ENCODE peak calls at places on chromosomes 13 and 19, in eight cellular contexts. One of them, this sample, is unnamed.

GRCh38 chr13:107006646-107007045 is 438.7 kb upstream of the ARGLU1 start:
- DNase-seq in A549: no peak
- DNase-seq in sigmoid colon: no peak
- DNase-seq in K562: no peak
- DNase-seq in stomach: no peak
- DNase-seq in transverse colon: no peak
- DNase-seq in GM12878: no peak
- DNase-seq in H1: no peak
- DNase-seq in this sample: no peak

GRCh38 chr19:45161715-45162463 is 1.1 kb upstream of the NKPD1 start:
- DNase-seq in A549: no peak
- DNase-seq in sigmoid colon: no peak
- DNase-seq in K562: peak
- DNase-seq in stomach: peak
- DNase-seq in transverse colon: no peak
- DNase-seq in GM12878: no peak
- DNase-seq in H1: peak
- DNase-seq in this sample: no peak

GRCh38 chr13:106474906-106475305 is 60.6 kb downstream of the EFNB2 start:
- DNase-seq in A549: no peak
- DNase-seq in sigmoid colon: no peak
- DNase-seq in K562: no peak
- DNase-seq in stomach: no peak
- DNase-seq in transverse colon: no peak
- DNase-seq in GM12878: no peak
- DNase-seq in H1: no peak
- DNase-seq in this sample: no peak

GRCh38 chr19:37227996-37228395 is 10.0 kb downstream of the ZNF383 start:
- DNase-seq in A549: no peak
- DNase-seq in sigmoid colon: no peak
- DNase-seq in K562: no peak
- DNase-seq in stomach: no peak
- DNase-seq in transverse colon: no peak
- DNase-seq in GM12878: no peak
- DNase-seq in H1: peak
- DNase-seq in this sample: no peak

GRCh38 chr13:102300379-102300778 is 101.5 kb downstream of the FGF14 start:
- DNase-seq in A549: no peak
- DNase-seq in sigmoid colon: no peak
- DNase-seq in K562: no peak
- DNase-seq in stomach: no peak
- DNase-seq in transverse colon: no peak
- DNase-seq in GM12878: no peak
- DNase-seq in H1: no peak
- DNase-seq in this sample: no peak

GRCh38 chr13:28423010-28423409 is 71.9 kb downstream of the FLT1 start:
- DNase-seq in A549: no peak
- DNase-seq in sigmoid colon: peak
- DNase-seq in K562: no peak
- DNase-seq in stomach: no peak
- DNase-seq in transverse colon: peak
- DNase-seq in GM12878: peak
- DNase-seq in H1: no peak
- DNase-seq in this sample: peak

GRCh38 chr19:49468746-49469447 is 5.1 kb upstream of the FLT3LG start:
- DNase-seq in A549: no peak
- DNase-seq in sigmoid colon: peak
- DNase-seq in K562: peak
- DNase-seq in stomach: peak
- DNase-seq in transverse colon: peak
- DNase-seq in GM12878: peak
- DNase-seq in H1: peak
- DNase-seq in this sample: peak

GRCh38 chr13:24153979-24154378 is 6.5 kb upstream of the SPATA13 start:
- DNase-seq in A549: no peak
- DNase-seq in sigmoid colon: no peak
- DNase-seq in K562: no peak
- DNase-seq in stomach: no peak
- DNase-seq in transverse colon: no peak
- DNase-seq in GM12878: no peak
- DNase-seq in H1: no peak
- DNase-seq in this sample: no peak

GRCh38 chr19:6738726-6739389 is 622 bp upstream of the TRIP10 start:
- DNase-seq in A549: no peak
- DNase-seq in sigmoid colon: peak
- DNase-seq in K562: no peak
- DNase-seq in stomach: peak
- DNase-seq in transverse colon: peak
- DNase-seq in GM12878: no peak
- DNase-seq in H1: peak
- DNase-seq in this sample: no peak

DNA sequence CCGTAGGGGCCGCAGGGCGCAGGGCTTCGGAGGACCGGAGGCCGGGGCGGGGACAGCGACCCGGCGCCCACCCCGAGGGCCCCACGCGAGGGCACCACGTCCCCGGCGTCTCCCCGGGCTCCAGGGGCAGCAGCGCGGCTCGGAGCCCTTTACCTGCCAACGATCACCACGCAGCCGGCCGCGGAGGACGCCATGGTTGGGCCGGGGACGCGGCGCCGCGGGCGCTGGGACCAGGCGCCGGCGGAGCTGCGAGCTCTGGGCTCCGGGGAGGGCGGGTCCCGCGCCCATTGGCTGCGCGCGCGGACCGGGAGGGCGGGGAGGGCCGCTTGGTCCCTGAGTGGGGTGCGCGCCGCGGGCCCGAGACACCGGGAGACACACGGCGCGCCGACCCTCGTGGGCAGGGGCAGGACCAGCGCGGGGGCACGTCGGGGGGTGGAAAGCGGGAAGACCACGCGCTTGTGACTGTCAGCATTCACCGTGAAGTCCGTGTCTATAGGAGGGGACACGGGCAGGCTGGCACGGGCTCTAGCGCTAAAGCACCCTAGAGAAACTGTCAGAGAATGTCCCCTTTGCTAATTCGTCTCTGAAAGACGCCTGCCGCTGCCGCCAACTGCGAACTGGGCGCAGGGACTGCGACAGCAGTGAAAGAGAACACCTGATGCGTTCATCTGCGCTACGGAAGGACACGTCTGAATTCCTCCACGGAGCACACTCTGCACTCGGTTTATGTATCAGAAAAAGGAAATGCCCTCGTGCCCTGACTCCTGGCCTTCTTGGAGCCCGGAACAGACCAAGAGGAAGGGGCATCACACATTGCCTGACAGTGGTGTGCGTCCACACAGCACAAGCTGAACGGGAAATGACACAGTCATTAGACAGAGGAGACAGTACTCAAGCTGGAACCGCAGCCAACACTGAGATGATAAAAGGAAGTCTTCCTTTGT is at the start of gene CRYL1:
- DNase-seq in A549: peak
- DNase-seq in sigmoid colon: peak
- DNase-seq in K562: peak
- DNase-seq in stomach: peak
- DNase-seq in transverse colon: peak
- DNase-seq in GM12878: peak
- DNase-seq in H1: peak
- DNase-seq in this sample: peak
- TF ChIP-seq POLR2A in A549: peak
- TF ChIP-seq POLR2A in sigmoid colon: peak
- TF ChIP-seq POLR2A in K562: peak
- TF ChIP-seq POLR2A in stomach: no peak
- TF ChIP-seq POLR2A in transverse colon: peak
- TF ChIP-seq POLR2A in GM12878: peak
- TF ChIP-seq POLR2A in H1: no peak
- TF ChIP-seq POLR2A in this sample: peak

GRCh38 chr19:2034729-2035589 is 16.1 kb downstream of the MKNK2 start:
- DNase-seq in A549: no peak
- DNase-seq in sigmoid colon: peak
- DNase-seq in K562: peak
- DNase-seq in stomach: peak
- DNase-seq in transverse colon: peak
- DNase-seq in GM12878: no peak
- DNase-seq in H1: peak
- DNase-seq in this sample: no peak
- TF ChIP-seq EP300 in A549: no peak
- TF ChIP-seq EP300 in sigmoid colon: no peak
- TF ChIP-seq EP300 in K562: no peak
- TF ChIP-seq EP300 in stomach: no peak
- TF ChIP-seq EP300 in transverse colon: no peak
- TF ChIP-seq EP300 in GM12878: no peak
- TF ChIP-seq EP300 in H1: no peak
- TF ChIP-seq EP300 in this sample: no peak

GRCh38 chr19:34408421-34408820 is 4.2 kb downstream of the PDCD2L start:
- DNase-seq in A549: no peak
- DNase-seq in sigmoid colon: peak
- DNase-seq in K562: no peak
- DNase-seq in stomach: no peak
- DNase-seq in transverse colon: no peak
- DNase-seq in GM12878: no peak
- DNase-seq in H1: no peak
- DNase-seq in this sample: no peak

GRCh38 chr19:34405892-34406660 is 1.9 kb downstream of the PDCD2L start:
- DNase-seq in A549: no peak
- DNase-seq in sigmoid colon: no peak
- DNase-seq in K562: no peak
- DNase-seq in stomach: no peak
- DNase-seq in transverse colon: no peak
- DNase-seq in GM12878: no peak
- DNase-seq in H1: no peak
- DNase-seq in this sample: no peak

GRCh38 chr19:34403784-34404108 is 453 bp upstream of the PDCD2L start:
- DNase-seq in A549: no peak
- DNase-seq in sigmoid colon: no peak
- DNase-seq in K562: no peak
- DNase-seq in stomach: no peak
- DNase-seq in transverse colon: no peak
- DNase-seq in GM12878: no peak
- DNase-seq in H1: no peak
- DNase-seq in this sample: no peak

GRCh38 chr19:34402074-34402600 is 2.1 kb upstream of the PDCD2L start:
- DNase-seq in A549: no peak
- DNase-seq in sigmoid colon: no peak
- DNase-seq in K562: no peak
- DNase-seq in stomach: peak
- DNase-seq in transverse colon: no peak
- DNase-seq in GM12878: no peak
- DNase-seq in H1: no peak
- DNase-seq in this sample: no peak

GRCh38 chr19:34404109-34404909 is at the start of gene PDCD2L:
- DNase-seq in A549: peak
- DNase-seq in sigmoid colon: peak
- DNase-seq in K562: peak
- DNase-seq in stomach: peak
- DNase-seq in transverse colon: peak
- DNase-seq in GM12878: peak
- DNase-seq in H1: peak
- DNase-seq in this sample: peak
- TF ChIP-seq POLR2A in A549: peak
- TF ChIP-seq POLR2A in sigmoid colon: peak
- TF ChIP-seq POLR2A in K562: peak
- TF ChIP-seq POLR2A in stomach: no peak
- TF ChIP-seq POLR2A in transverse colon: peak
- TF ChIP-seq POLR2A in GM12878: peak
- TF ChIP-seq POLR2A in H1: peak
- TF ChIP-seq POLR2A in this sample: peak

GRCh38 chr19:36213793-36214387 is 575 bp downstream of the ZNF565 start:
- DNase-seq in A549: peak
- DNase-seq in sigmoid colon: no peak
- DNase-seq in K562: no peak
- DNase-seq in stomach: no peak
- DNase-seq in transverse colon: no peak
- DNase-seq in GM12878: no peak
- DNase-seq in H1: no peak
- DNase-seq in this sample: no peak
- TF ChIP-seq EP300 in A549: no peak
- TF ChIP-seq EP300 in sigmoid colon: no peak
- TF ChIP-seq EP300 in K562: no peak
- TF ChIP-seq EP300 in stomach: no peak
- TF ChIP-seq EP300 in transverse colon: no peak
- TF ChIP-seq EP300 in GM12878: peak
- TF ChIP-seq EP300 in H1: no peak
- TF ChIP-seq EP300 in this sample: no peak

GRCh38 chr19:38673030-38673429 is 25.6 kb downstream of the ACTN4 start:
- DNase-seq in A549: no peak
- DNase-seq in sigmoid colon: no peak
- DNase-seq in K562: no peak
- DNase-seq in stomach: no peak
- DNase-seq in transverse colon: no peak
- DNase-seq in GM12878: no peak
- DNase-seq in H1: no peak
- DNase-seq in this sample: no peak

GRCh38 chr19:38674388-38675133 is 27.1 kb downstream of the ACTN4 start:
- DNase-seq in A549: no peak
- DNase-seq in sigmoid colon: no peak
- DNase-seq in K562: peak
- DNase-seq in stomach: no peak
- DNase-seq in transverse colon: no peak
- DNase-seq in GM12878: no peak
- DNase-seq in H1: no peak
- DNase-seq in this sample: no peak

GRCh38 chr19:38676023-38676877 is 28.8 kb downstream of the ACTN4 start:
- DNase-seq in A549: no peak
- DNase-seq in sigmoid colon: no peak
- DNase-seq in K562: peak
- DNase-seq in stomach: no peak
- DNase-seq in transverse colon: no peak
- DNase-seq in GM12878: no peak
- DNase-seq in H1: no peak
- DNase-seq in this sample: no peak

GRCh38 chr19:38676878-38677646 is 29.6 kb downstream of the ACTN4 start:
- DNase-seq in A549: no peak
- DNase-seq in sigmoid colon: no peak
- DNase-seq in K562: no peak
- DNase-seq in stomach: no peak
- DNase-seq in transverse colon: no peak
- DNase-seq in GM12878: no peak
- DNase-seq in H1: no peak
- DNase-seq in this sample: no peak

DNA sequence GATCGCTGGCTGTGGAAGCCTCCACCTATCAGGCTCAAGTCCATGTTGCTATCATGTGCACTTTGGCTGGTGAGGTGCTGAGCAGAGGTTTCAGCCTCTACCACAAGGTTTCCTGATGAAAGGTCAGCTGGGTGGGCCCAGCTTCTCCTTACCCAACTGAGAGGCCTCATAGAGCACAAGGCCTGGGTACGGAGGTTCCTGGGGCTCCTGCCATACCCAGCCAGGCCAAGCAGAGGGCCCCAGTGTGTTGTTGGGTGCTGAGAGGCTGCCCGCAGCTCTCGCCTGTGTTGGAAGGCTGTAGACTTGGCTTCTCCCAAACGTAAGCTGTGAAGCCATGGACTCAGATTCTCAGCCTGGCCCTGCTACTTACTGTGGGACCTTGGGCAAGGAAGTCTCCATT is 28.2 kb downstream of the ACTN4 start:
- DNase-seq in A549: no peak
- DNase-seq in sigmoid colon: no peak
- DNase-seq in K562: peak
- DNase-seq in stomach: no peak
- DNase-seq in transverse colon: no peak
- DNase-seq in GM12878: no peak
- DNase-seq in H1: no peak
- DNase-seq in this sample: no peak
- TF ChIP-seq POLR2A in A549: no peak
- TF ChIP-seq POLR2A in sigmoid colon: no peak
- TF ChIP-seq POLR2A in K562: no peak
- TF ChIP-seq POLR2A in stomach: no peak
- TF ChIP-seq POLR2A in transverse colon: no peak
- TF ChIP-seq POLR2A in GM12878: no peak
- TF ChIP-seq POLR2A in H1: no peak
- TF ChIP-seq POLR2A in this sample: no peak

GRCh38 chr19:17482877-17483604 is 12.7 kb downstream of the SLC27A1 start:
- DNase-seq in A549: no peak
- DNase-seq in sigmoid colon: no peak
- DNase-seq in K562: no peak
- DNase-seq in stomach: no peak
- DNase-seq in transverse colon: no peak
- DNase-seq in GM12878: no peak
- DNase-seq in H1: no peak
- DNase-seq in this sample: no peak
- TF ChIP-seq EP300 in A549: no peak
- TF ChIP-seq EP300 in sigmoid colon: no peak
- TF ChIP-seq EP300 in K562: no peak
- TF ChIP-seq EP300 in stomach: no peak
- TF ChIP-seq EP300 in transverse colon: no peak
- TF ChIP-seq EP300 in GM12878: no peak
- TF ChIP-seq EP300 in H1: no peak
- TF ChIP-seq EP300 in this sample: no peak

This sample was measured in tibial nerve.